ENCODE peak calls at places on chromosomes 5 and 9, in nine cellular contexts. E is CD8-positive, alpha-beta memory T cell; D is right lobe of liver; Q is upper lobe of left lung; N is fibroblast of lung; B is adrenal gland; A is CD4-positive, CD25-positive, alpha-beta regulatory T cell; Y is A673; L is effector memory CD4-positive, alpha-beta T cell. V is an unnamed sample.

GRCh38 chr5:149404746-149405549 is 25.9 kb upstream of the IL17B start:
- DNase-seq in E (no peak), D (no peak), Q (no peak), N (peak), B (peak), A (no peak), Y (no peak), L (no peak), V (no peak)

GRCh38 chr5:143436871-143437270 is 33.4 kb upstream of the NR3C1 start:
- DNase-seq in E (no peak), D (no peak), Q (no peak), N (no peak), B (no peak), A (no peak), Y (no peak), L (no peak), V (no peak)

GRCh38 chr5:149161026-149161687 is 19.9 kb downstream of the ABLIM3 start:
- DNase-seq in E (no peak), D (peak), Q (no peak), N (no peak), B (no peak), A (no peak), Y (no peak), L (no peak), V (no peak)

GRCh38 chr5:64632251-64632650 is 58.1 kb upstream of the SHISAL2B start:
- DNase-seq in E (no peak), D (no peak), Q (peak), N (peak), B (no peak), A (no peak), Y (peak), L (no peak), V (peak)

GRCh38 chr9:104795082-104795481 is 31.2 kb downstream of the NIPSNAP3B start:
- DNase-seq in E (no peak), D (no peak), Q (no peak), N (peak), B (no peak), A (no peak), Y (no peak), L (no peak), V (no peak)

GRCh38 chr9:35993976-35994720 is 36.2 kb upstream of the OR2S2 start:
- DNase-seq in E (no peak), D (no peak), Q (no peak), N (no peak), B (no peak), A (no peak), Y (no peak), L (no peak), V (no peak)

GRCh38 chr9:83699615-83700014 is 8.1 kb downstream of the UBQLN1 start:
- DNase-seq in E (no peak), D (no peak), Q (no peak), N (no peak), B (no peak), A (no peak), Y (no peak), L (no peak), V (no peak)

GRCh38 chr9:36149197-36149596 is 12.7 kb downstream of the GLIPR2 start:
- DNase-seq in E (no peak), D (no peak), Q (no peak), N (peak), B (peak), A (no peak), Y (no peak), L (no peak), V (no peak)

GRCh38 chr5:162119801-162120200 is 52.2 kb downstream of the GABRG2 start:
- DNase-seq in E (no peak), D (no peak), Q (no peak), N (no peak), B (no peak), A (no peak), Y (no peak), L (no peak), V (no peak)

GRCh38 chr9:109771796-109772525 is 8.0 kb upstream of the PALM2AKAP2 start:
- DNase-seq in E (no peak), D (no peak), Q (no peak), N (peak), B (no peak), A (no peak), Y (no peak), L (no peak), V (no peak)
- H3K27ac ChIP-seq in E (no peak), D (no peak), Q (no peak), N (no peak), B (no peak), A (no peak), Y (no peak), L (no peak), V (no peak)

GRCh38 chr5:172575416-172575815 is 65.6 kb upstream of the NEURL1B start:
- DNase-seq in E (no peak), D (no peak), Q (no peak), N (no peak), B (no peak), A (no peak), Y (no peak), L (no peak), V (no peak)

GRCh38 chr5:172577510-172577909 is 63.6 kb upstream of the NEURL1B start:
- DNase-seq in E (no peak), D (no peak), Q (no peak), N (no peak), B (no peak), A (no peak), Y (no peak), L (no peak), V (no peak)

GRCh38 chr5:172574845-172575170 is 66.3 kb upstream of the NEURL1B start:
- DNase-seq in E (no peak), D (no peak), Q (no peak), N (no peak), B (no peak), A (no peak), Y (no peak), L (no peak), V (no peak)

GRCh38 chr5:172573986-172574844 is 66.8 kb upstream of the NEURL1B start:
- DNase-seq in E (no peak), D (no peak), Q (no peak), N (no peak), B (no peak), A (no peak), Y (no peak), L (no peak), V (peak)

GRCh38 chr5:172575816-172576215 is 65.2 kb upstream of the NEURL1B start:
- DNase-seq in E (no peak), D (no peak), Q (no peak), N (no peak), B (no peak), A (no peak), Y (no peak), L (no peak), V (no peak)
- H3K27ac ChIP-seq in E (no peak), D (no peak), Q (no peak), N (no peak), B (no peak), A (no peak), Y (no peak), L (no peak), V (no peak)

DNA sequence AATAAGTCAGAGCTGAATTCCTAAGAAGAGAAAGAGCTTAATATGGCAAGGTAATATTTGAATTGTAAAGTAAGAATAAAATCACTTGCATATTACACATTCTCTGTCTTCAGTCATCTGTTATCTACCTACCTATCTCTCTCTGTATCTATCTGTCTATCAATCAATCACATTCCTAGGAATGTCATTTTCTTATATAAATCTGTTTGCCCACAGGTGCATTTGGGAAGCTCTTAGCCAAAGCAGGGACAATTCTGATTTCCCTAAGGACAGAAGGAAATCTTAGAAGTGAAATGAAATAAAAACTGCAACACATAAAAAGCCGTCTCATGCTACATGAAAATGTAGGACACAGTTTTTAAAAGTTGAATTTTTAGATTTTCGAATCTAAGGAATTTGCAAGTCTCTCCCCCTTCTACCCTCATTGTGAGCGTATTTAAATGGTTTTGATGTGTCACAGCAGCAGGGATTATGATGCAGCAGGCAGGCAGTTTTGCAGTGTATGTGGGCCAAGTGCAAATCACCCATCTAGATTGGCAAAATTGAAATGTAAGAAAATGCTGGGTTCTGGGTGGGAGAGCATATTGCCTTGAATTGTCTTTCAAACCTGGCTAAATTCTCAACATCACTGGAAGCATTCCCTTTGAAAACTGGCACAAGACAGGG is 155.7 kb downstream of the ACER2 start:
- DNase-seq in E (no peak), D (no peak), Q (no peak), N (no peak), B (no peak), A (no peak), Y (no peak), L (no peak), V (no peak)
- H3K27ac ChIP-seq in E (no peak), D (no peak), Q (no peak), N (no peak), B (no peak), A (no peak), Y (no peak), L (no peak), V (peak)

DNA sequence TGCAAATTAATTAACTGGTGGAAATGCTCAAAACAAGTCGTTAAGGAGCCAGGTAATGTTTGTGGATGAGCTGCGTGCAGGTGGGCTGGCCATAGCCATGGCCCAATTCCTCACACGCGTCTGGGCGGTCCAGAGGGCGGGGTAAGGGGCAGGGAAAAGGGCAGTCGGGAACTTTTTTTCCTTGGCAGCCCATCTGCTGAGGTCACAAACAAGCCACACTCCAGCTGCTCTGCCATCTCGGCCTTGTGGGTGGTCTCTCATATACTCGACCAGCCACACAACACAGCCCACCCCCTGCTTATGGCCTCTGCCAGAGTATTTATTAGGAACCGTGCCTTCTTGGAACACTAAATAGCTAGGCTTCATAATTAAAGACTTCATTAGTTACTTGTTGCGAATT is 98.4 kb upstream of the LHFPL2 start:
- DNase-seq in E (no peak), D (no peak), Q (no peak), N (no peak), B (no peak), A (no peak), Y (no peak), L (no peak), V (no peak)
- H3K27ac ChIP-seq in E (no peak), D (no peak), Q (no peak), N (peak), B (no peak), A (no peak), Y (no peak), L (no peak), V (peak)

GRCh38 chr5:39369123-39369815 is 5.0 kb upstream of the C9 start:
- DNase-seq in E (no peak), D (peak), Q (no peak), N (no peak), B (no peak), A (no peak), Y (no peak), L (no peak), V (no peak)

GRCh38 chr5:39373797-39374196 is 9.5 kb upstream of the C9 start:
- DNase-seq in E (no peak), D (no peak), Q (no peak), N (no peak), B (no peak), A (no peak), Y (no peak), L (no peak), V (no peak)

GRCh38 chr5:39370555-39371366 is 6.5 kb upstream of the C9 start:
- DNase-seq in E (no peak), D (peak), Q (peak), N (no peak), B (no peak), A (no peak), Y (no peak), L (no peak), V (no peak)

GRCh38 chr5:39367711-39368110 is 3.4 kb upstream of the C9 start:
- DNase-seq in E (no peak), D (no peak), Q (no peak), N (no peak), B (no peak), A (no peak), Y (no peak), L (no peak), V (no peak)

GRCh38 chr5:39371367-39371635 is 7.0 kb upstream of the C9 start:
- DNase-seq in E (no peak), D (no peak), Q (no peak), N (no peak), B (no peak), A (no peak), Y (no peak), L (no peak), V (no peak)
- H3K27ac ChIP-seq in E (no peak), D (peak), Q (no peak), N (no peak), B (no peak), A (no peak), Y (no peak), L (no peak), V (no peak)

DNA sequence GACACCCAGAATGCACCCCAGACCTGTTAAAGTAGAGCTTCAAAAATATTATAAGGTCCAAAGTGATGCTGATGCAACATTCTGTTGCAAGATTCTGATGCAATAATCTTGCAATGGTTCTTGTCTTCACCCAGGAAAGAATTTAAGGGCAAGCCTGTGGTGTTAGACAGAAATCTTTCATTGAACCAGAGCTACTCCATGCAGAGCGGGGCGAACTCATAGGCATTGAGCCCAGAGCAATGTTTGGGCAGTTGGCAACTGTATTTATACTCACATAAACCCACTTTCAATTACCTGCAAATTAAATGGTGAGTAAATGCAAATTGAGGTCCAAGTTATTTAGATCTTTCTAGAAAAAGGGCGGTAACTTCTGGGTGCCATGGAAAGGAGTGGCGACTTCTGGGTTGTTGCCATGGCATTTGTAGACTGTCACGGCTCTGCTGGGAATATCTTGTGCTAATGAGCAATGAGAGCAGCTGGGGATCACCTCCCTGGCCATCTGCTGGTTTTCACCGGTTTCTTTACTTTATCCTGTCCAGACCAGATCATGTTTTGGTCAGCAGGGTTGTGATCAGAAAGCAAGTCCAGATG is 163.4 kb downstream of the ICE1 start:
- DNase-seq in E (no peak), D (no peak), Q (no peak), N (no peak), B (no peak), A (no peak), Y (peak), L (no peak), V (no peak)
- H3K27ac ChIP-seq in E (no peak), D (no peak), Q (no peak), N (no peak), B (no peak), A (no peak), Y (no peak), L (no peak), V (no peak)

GRCh38 chr9:131417264-131418142 is 23.6 kb downstream of the PRRC2B start:
- DNase-seq in E (no peak), D (no peak), Q (no peak), N (no peak), B (peak), A (no peak), Y (no peak), L (no peak), V (no peak)
- H3K27ac ChIP-seq in E (no peak), D (no peak), Q (peak), N (peak), B (peak), A (peak), Y (peak), L (no peak), V (peak)

DNA sequence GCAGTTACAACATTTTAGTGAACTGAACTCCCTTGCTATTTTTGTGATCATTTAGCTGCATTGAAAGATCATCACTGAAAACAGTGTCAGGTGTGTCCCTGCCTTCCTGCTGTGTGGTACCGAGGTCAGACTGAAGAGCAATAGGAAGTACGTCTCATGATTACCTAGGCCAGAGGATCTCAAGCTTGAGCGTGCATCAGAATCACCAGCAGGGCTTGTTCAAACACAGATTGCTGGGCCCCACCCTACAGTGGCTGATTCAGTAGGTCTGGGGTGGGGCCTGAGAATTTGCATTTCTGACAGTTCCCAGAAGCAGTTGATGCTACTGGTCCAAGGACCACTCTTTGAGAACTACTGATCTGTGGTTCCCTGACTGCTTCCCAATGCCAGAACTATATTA is 159.6 kb downstream of the ACTL7B start:
- DNase-seq in E (no peak), D (no peak), Q (no peak), N (no peak), B (no peak), A (no peak), Y (no peak), L (no peak), V (no peak)
- H3K27ac ChIP-seq in E (no peak), D (no peak), Q (no peak), N (no peak), B (no peak), A (no peak), Y (no peak), L (no peak), V (no peak)

GRCh38 chr5:6473284-6473683 is 24.6 kb downstream of the UBE2QL1 start:
- DNase-seq in E (no peak), D (no peak), Q (no peak), N (no peak), B (no peak), A (no peak), Y (no peak), L (no peak), V (no peak)
- H3K27ac ChIP-seq in E (no peak), D (no peak), Q (no peak), N (no peak), B (no peak), A (no peak), Y (no peak), L (no peak), V (no peak)

DNA sequence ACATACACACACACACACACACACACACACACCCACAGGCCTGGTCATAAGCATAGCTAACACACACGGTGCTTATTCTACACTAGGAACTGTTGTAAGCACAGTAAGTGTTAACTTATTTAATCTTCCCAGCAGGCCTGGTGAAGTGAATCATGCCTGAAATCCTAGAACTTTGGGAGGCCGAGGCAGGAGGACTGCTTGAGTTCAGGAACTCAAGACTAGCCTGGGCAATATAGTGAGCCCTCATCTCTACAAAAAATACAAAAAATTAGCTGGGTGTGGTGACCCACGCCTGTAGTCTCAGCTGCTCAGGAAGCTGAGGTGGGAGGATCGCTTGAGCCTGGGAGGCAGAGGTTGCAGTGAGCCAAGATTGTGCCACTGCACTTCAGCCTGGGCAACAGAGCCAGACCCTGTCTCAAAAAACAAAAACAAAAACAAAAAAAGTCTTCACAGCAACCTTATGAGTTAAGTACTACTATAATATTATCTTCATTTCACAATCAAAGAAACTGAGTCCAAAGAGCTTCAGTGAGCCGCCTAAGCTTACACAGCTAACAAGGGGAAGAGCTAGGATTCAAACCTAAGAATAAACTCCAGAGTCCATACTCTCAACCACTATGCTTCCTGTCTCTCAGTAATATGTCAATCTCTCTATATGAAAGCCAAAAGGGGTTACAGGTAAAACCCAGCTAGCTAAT is 2.3 kb downstream of the MEGF9 start:
- DNase-seq in E (no peak), D (no peak), Q (no peak), N (peak), B (no peak), A (peak), Y (no peak), L (no peak), V (no peak)
- H3K27ac ChIP-seq in E (no peak), D (peak), Q (peak), N (no peak), B (peak), A (peak), Y (peak), L (peak), V (peak)

V was measured in caudate nucleus.